ENCODE peak calls at places on chromosomes 7 and 10, in nine cellular contexts. J is CD4-positive, CD25-positive, alpha-beta regulatory T cell; K is fibroblast of lung; G is prostate gland; P is cardiac muscle cell; C is PC-9; R is gastrocnemius medialis; T is iPS DF 6.9; L is SJSA1. S is an unnamed sample. For H3K4me1, the result is how much of the 10 kb centered on the place peaks cover.

GRCh38 chr10:86753638-86754434 is 2.6 kb upstream of the BMPR1A start:
- DNase-seq in L (no peak), C (no peak), P (no peak), J (no peak), G (peak), R (peak), K (no peak), T (no peak), S (no peak)

GRCh38 chr7:26897928-26898327 is 33.5 kb upstream of the SKAP2 start:
- DNase-seq in P (no peak), R (no peak), C (no peak), L (no peak), K (no peak), G (no peak), J (no peak), T (no peak), S (no peak)

GRCh38 chr10:56123247-56123646 is 237.8 kb downstream of the ZWINT start:
- DNase-seq in K (no peak), G (no peak), C (no peak), P (no peak), R (no peak), T (no peak), L (no peak), J (no peak), S (no peak)

GRCh38 chr7:42868456-42868855 is 43.4 kb downstream of the C7orf25 start:
- DNase-seq in L (no peak), J (no peak), T (no peak), C (no peak), R (no peak), K (peak), G (no peak), P (no peak), S (no peak)

GRCh38 chr10:114340816-114341215 is 63.5 kb downstream of the AFAP1L2 start:
- DNase-seq in P (no peak), K (no peak), C (no peak), G (no peak), J (no peak), L (no peak), R (no peak), T (no peak), S (no peak)

GRCh38 chr10:65430979-65431378 is 1494.9 kb upstream of the LRRTM3 start:
- DNase-seq in J (no peak), L (no peak), G (no peak), K (no peak), P (no peak), C (no peak), R (no peak), T (no peak), S (no peak)

GRCh38 chr7:101947899-101948298 is 130.5 kb downstream of the CUX1 start:
- DNase-seq in R (no peak), C (no peak), T (no peak), P (peak), J (no peak), G (no peak), L (no peak), K (peak), S (peak)

GRCh38 chr7:70647801-70648491 is 484.0 kb upstream of the GALNT17 start:
- DNase-seq in K (no peak), G (no peak), J (peak), R (no peak), C (no peak), T (no peak), P (no peak), L (no peak), S (no peak)

GRCh38 chr10:100999742-101000601 is at the start of gene LZTS2:
- DNase-seq in T (no peak), J (no peak), R (no peak), L (peak), K (peak), P (no peak), G (peak), C (no peak), S (no peak)

GRCh38 chr7:152859781-152860191 is 100.2 kb downstream of the ACTR3B start:
- DNase-seq in P (no peak), L (no peak), T (peak), G (no peak), J (no peak), R (no peak), C (no peak), K (no peak), S (no peak)

GRCh38 chr10:301536-301935 is 166.3 kb downstream of the ZMYND11 start:
- DNase-seq in C (no peak), G (no peak), R (no peak), T (no peak), L (no peak), P (no peak), J (no peak), K (no peak), S (no peak)

GRCh38 chr7:1240917-1241509 is 8.3 kb downstream of the UNCX start:
- DNase-seq in K (no peak), T (no peak), L (no peak), G (no peak), J (no peak), R (no peak), P (no peak), C (no peak), S (no peak)

GRCh38 chr7:101226686-101227085 is 8.7 kb downstream of the ZNHIT1 start:
- DNase-seq in C (no peak), L (no peak), G (no peak), R (no peak), P (no peak), J (no peak), K (peak), T (no peak), S (no peak)

GRCh38 chr10:101840102-101840684 is 3.4 kb downstream of the KCNIP2 start:
- DNase-seq in T (peak), J (no peak), R (no peak), C (no peak), G (no peak), P (peak), L (no peak), K (peak), S (no peak)

GRCh38 chr7:49014870-49015269 is 90.5 kb downstream of the CDC14C start:
- DNase-seq in J (no peak), T (no peak), C (no peak), G (no peak), P (no peak), L (no peak), K (no peak), R (no peak), S (no peak)

GRCh38 chr7:154906736-154907355 is 96.1 kb downstream of the PAXIP1 start:
- DNase-seq in K (no peak), P (no peak), L (no peak), G (no peak), J (no peak), C (no peak), R (no peak), T (no peak), S (no peak)

GRCh38 chr10:103784723-103785418 is 70.5 kb downstream of the SH3PXD2A start:
- DNase-seq in G (peak), T (no peak), K (no peak), J (no peak), R (peak), C (no peak), L (no peak), P (no peak), S (no peak)

GRCh38 chr10:109934958-109935793 is 11.9 kb upstream of the XPNPEP1 start:
- DNase-seq in T (peak), L (no peak), C (peak), G (peak), P (peak), R (no peak), K (peak), J (no peak), S (no peak)

GRCh38 chr10:71888623-71889387 is 37.8 kb upstream of the PSAP start:
- DNase-seq in K (peak), C (peak), R (peak), L (peak), J (peak), G (peak), P (peak), T (no peak), S (peak)

GRCh38 chr10:3623746-3624145 is 161.3 kb downstream of the KLF6 start:
- DNase-seq in J (no peak), P (peak), K (peak), T (no peak), G (no peak), L (peak), R (no peak), C (peak), S (no peak)

GRCh38 chr10:103491729-103492364 is 1.7 kb upstream of the NEURL1 start:
- DNase-seq in L (peak), K (peak), J (no peak), P (peak), G (no peak), C (peak), T (no peak), R (no peak), S (no peak)

GRCh38 chr10:50846753-50847152 is 38.7 kb downstream of the A1CF start:
- DNase-seq in R (no peak), G (no peak), C (no peak), T (no peak), K (no peak), J (no peak), L (no peak), P (no peak), S (no peak)

GRCh38 chr10:119919823-119920222 is 27.3 kb downstream of the SEC23IP start:
- DNase-seq in R (no peak), C (no peak), K (no peak), G (no peak), P (no peak), J (no peak), T (no peak), L (no peak), S (no peak)

GRCh38 chr10:44893604-44894468 is 17.3 kb upstream of the TMEM72 start:
- DNase-seq in T (no peak), P (no peak), C (peak), G (no peak), J (no peak), K (no peak), L (no peak), R (no peak), S (no peak)

GRCh38 chr10:111298031-111298430 is 221.2 kb downstream of the ADRA2A start:
- DNase-seq in J (no peak), P (no peak), G (no peak), T (no peak), R (no peak), C (no peak), L (peak), K (no peak), S (no peak)

GRCh38 chr7:129497156-129497555 is 5.2 kb upstream of the SMKR1 start:
- DNase-seq in T (no peak), G (no peak), R (no peak), L (no peak), C (no peak), J (no peak), P (no peak), K (no peak), S (no peak)

GRCh38 chr7:111517441-111518037 is 44.8 kb downstream of the IMMP2L start:
- DNase-seq in J (no peak), C (no peak), L (no peak), K (no peak), R (no peak), G (no peak), P (no peak), T (no peak), S (no peak)

GRCh38 chr7:48182736-48183369 is 11.6 kb downstream of the ABCA13 start:
- DNase-seq in K (peak), G (no peak), L (peak), R (no peak), C (no peak), P (no peak), T (no peak), J (no peak), S (no peak)

GRCh38 chr10:55631071-55631654 is 729.9 kb downstream of the ZWINT start:
- DNase-seq in C (peak), R (no peak), G (no peak), J (no peak), K (peak), T (peak), P (peak), L (no peak), S (no peak)

GRCh38 chr10:122239578-122240257 is 31.4 kb upstream of the BTBD16 start:
- DNase-seq in C (no peak), P (peak), T (no peak), K (peak), G (no peak), R (no peak), J (no peak), L (no peak), S (no peak)

GRCh38 chr10:4353964-4354363 is 472.0 kb upstream of the AKR1E2 start:
- DNase-seq in J (no peak), K (peak), C (peak), T (no peak), P (peak), L (peak), G (no peak), R (no peak), S (no peak)

GRCh38 chr7:157650131-157650631 is 313.4 kb downstream of the DNAJB6 start:
- DNase-seq in L (no peak), P (no peak), G (no peak), J (no peak), K (no peak), R (no peak), C (no peak), T (no peak), S (peak)

GRCh38 chr7:109549461-109549860 is 979.8 kb downstream of the DNAJB9 start:
- DNase-seq in G (no peak), K (no peak), R (no peak), T (no peak), L (no peak), C (no peak), P (peak), J (no peak), S (no peak)

GRCh38 chr7:143492043-143492471 is 14.4 kb downstream of the TAS2R41 start:
- DNase-seq in J (no peak), T (no peak), K (peak), R (no peak), C (peak), G (no peak), P (peak), L (peak), S (no peak)

GRCh38 chr10:75402486-75403143 is 1.1 kb upstream of the ZNF503 start:
- DNase-seq in P (no peak), T (no peak), R (peak), C (peak), G (peak), K (no peak), J (no peak), L (no peak), S (no peak)

GRCh38 chr10:133174689-133175263 is 14.8 kb downstream of the KNDC1 start:
- DNase-seq in R (no peak), J (no peak), C (no peak), P (no peak), G (no peak), K (no peak), L (no peak), T (no peak), S (no peak)

GRCh38 chr10:100744136-100744979 is 1.0 kb upstream of the PAX2 start:
- DNase-seq in T (no peak), G (no peak), R (no peak), L (no peak), K (no peak), J (no peak), P (no peak), C (no peak), S (no peak)

GRCh38 chr10:23081156-23081833 is 14.1 kb upstream of the MSRB2 start:
- DNase-seq in J (no peak), L (no peak), P (peak), G (peak), C (no peak), T (no peak), R (no peak), K (peak), S (no peak)

GRCh38 chr10:7337431-7338171 is 73.2 kb downstream of the SFMBT2 start:
- DNase-seq in P (no peak), K (no peak), C (no peak), R (no peak), L (no peak), T (no peak), G (no peak), J (no peak), S (no peak)

GRCh38 chr10:7333995-7334964 is 76.6 kb downstream of the SFMBT2 start:
- DNase-seq in G (no peak), R (no peak), K (peak), C (no peak), P (peak), T (no peak), J (no peak), L (no peak), S (no peak)

GRCh38 chr10:7339503-7339902 is 71.3 kb downstream of the SFMBT2 start:
- DNase-seq in T (no peak), G (no peak), J (no peak), K (no peak), R (no peak), L (no peak), C (no peak), P (no peak), S (no peak)

GRCh38 chr10:7338469-7338868 is 72.4 kb downstream of the SFMBT2 start:
- DNase-seq in C (no peak), G (no peak), T (no peak), R (no peak), K (no peak), P (no peak), L (no peak), J (no peak), S (no peak)

DNA sequence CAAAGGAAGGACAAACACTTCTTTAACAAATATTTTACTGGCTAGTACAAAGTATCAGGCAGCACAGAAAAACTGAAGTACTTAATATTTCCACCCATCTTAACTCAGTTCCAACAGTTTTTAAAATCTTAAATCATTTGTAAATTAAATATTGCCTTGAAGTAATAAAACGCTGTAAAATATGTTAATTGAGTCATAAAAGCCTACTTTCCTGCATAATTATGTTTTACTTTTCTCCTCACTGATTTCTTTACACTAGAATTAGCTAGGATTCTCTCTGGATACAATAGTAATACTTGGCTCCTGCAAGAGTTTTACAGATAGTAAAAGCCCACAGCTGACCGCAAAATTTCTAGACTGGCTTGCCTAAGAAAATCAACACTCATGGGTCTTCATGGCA is 74.9 kb downstream of the SFMBT2 start:
- DNase-seq in J (no peak), T (no peak), G (no peak), L (no peak), P (peak), C (no peak), R (no peak), K (no peak), S (no peak)
- H3K4me1 ChIP-seq in J (under half), T (under half), G (under half), L (under half), P (under half), C (under half), R (under half), K (under half), S (under half)

DNA sequence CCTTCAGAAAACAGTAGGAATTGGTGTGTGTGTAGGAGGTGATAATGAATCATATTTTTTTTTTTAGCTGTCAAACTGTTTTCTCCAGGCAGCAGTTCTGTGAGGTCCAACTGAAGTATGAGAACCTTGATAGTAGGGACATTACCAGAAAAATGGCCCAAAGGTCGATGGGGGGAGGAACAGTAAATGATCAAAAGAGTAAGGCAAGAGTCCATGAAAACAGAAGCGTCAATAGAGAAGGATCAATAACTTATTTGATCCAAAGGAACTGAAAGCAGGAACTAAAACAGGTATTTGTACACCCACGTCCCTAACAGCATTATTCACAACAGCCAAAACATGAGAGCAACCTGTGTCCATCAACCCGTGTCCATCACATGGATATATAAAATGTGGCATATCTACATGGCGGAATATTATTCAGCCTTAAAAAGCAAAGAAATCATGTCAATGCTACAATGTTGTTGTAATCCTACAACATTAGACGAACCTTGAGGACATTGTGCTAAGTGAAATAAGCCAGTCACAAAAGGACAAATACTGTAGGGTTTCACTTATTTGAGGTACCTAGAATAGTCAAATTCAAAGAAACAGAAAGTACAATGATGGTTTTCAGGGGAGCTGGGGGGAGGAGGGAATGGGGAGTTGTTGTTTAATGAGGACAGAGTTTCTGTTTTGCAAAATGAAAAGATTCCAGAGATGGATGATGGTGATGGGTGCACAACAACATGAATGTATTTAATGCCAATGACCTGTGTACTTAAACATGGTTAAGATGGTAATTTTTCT is 214.0 kb upstream of the KLF14 start:
- DNase-seq in L (no peak), G (no peak), J (no peak), C (no peak), P (no peak), K (no peak), R (no peak), T (no peak), S (no peak)
- H3K4me1 ChIP-seq in L (under half), G (under half), J (half or more), C (under half), P (under half), K (under half), R (half or more), T (under half), S (under half)

GRCh38 chr10:88439932-88440331 is 143.2 kb downstream of the RNLS start:
- DNase-seq in R (no peak), G (no peak), J (no peak), C (no peak), P (no peak), K (no peak), L (no peak), T (no peak), S (no peak)
- H3K4me1 ChIP-seq in R (under half), G (under half), J (under half), C (under half), P (under half), K (under half), L (under half), T (under half), S (under half)

DNA sequence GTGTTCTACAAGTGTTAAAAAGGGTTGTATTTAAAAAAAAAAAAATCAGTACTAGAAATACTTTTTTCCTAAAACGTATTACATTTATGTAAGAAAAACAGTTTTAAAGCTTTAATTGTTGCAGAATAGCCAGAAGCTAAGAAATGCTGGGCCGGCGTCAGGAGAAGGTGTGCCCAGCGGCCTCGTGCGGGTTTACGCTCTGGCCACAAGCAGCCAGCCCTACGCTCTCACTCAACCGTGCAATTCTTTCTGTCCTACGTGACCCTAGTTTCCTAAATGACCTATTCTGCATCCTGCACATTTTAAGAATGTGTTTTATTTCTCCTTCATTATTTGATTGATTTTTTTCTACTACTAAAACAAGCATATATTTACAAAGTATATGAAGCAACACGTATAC is 279.7 kb upstream of the KLF14 start:
- DNase-seq in K (no peak), G (no peak), R (no peak), J (no peak), C (no peak), T (no peak), L (no peak), P (no peak), S (no peak)
- H3K4me1 ChIP-seq in K (under half), G (under half), R (half or more), J (half or more), C (half or more), T (under half), L (under half), P (under half), S (half or more)

S was measured in ascending aorta.